ENCODE peak calls at places on chromosomes 3 and 15, in seven cellular contexts. One of them, this sample, is unnamed.

GRCh38 chr3:12946661-12947316 is 105.4 kb upstream of the RPL32 start:
- DNase-seq in GM23338: no peak
- DNase-seq in OCI-LY7: no peak
- DNase-seq in SK-N-SH: no peak
- DNase-seq in GM23248: peak; percentile 70
- DNase-seq in HCT116: no peak
- DNase-seq in PC-3: no peak
- DNase-seq in this sample: no peak

GRCh38 chr15:52505141-52505540 is 23.5 kb downstream of the MYO5A start:
- DNase-seq in HCT116: no peak
- DNase-seq in GM23248: no peak
- DNase-seq in SK-N-SH: no peak
- DNase-seq in OCI-LY7: peak; percentile 60
- DNase-seq in PC-3: no peak
- DNase-seq in GM23338: no peak
- DNase-seq in this sample: peak; percentile 52

GRCh38 chr15:90885432-90886290 is 1.4 kb downstream of the FES start:
- DNase-seq in GM23248: peak; percentile 68
- DNase-seq in PC-3: peak; percentile 62
- DNase-seq in HCT116: no peak
- DNase-seq in OCI-LY7: peak; percentile 80
- DNase-seq in GM23338: peak; percentile 84
- DNase-seq in SK-N-SH: peak; percentile 91
- DNase-seq in this sample: peak; percentile 60

GRCh38 chr3:56467108-56467507 is 1.2 kb downstream of the ERC2 start:
- DNase-seq in HCT116: no peak
- DNase-seq in GM23248: no peak
- DNase-seq in PC-3: peak; percentile 87
- DNase-seq in OCI-LY7: no peak
- DNase-seq in SK-N-SH: peak; percentile 89
- DNase-seq in GM23338: peak; percentile 98
- DNase-seq in this sample: no peak

GRCh38 chr3:27802425-27802824 is 80.3 kb upstream of the EOMES start:
- DNase-seq in GM23248: no peak
- DNase-seq in HCT116: no peak
- DNase-seq in GM23338: no peak
- DNase-seq in OCI-LY7: no peak
- DNase-seq in SK-N-SH: no peak
- DNase-seq in PC-3: no peak
- DNase-seq in this sample: no peak

GRCh38 chr15:63504979-63505841 is 817 bp downstream of the USP3 start:
- DNase-seq in HCT116: no peak
- DNase-seq in GM23338: peak; percentile 70
- DNase-seq in SK-N-SH: peak; percentile 78
- DNase-seq in OCI-LY7: peak; percentile 81
- DNase-seq in GM23248: peak; percentile 84
- DNase-seq in PC-3: peak; percentile 47
- DNase-seq in this sample: peak; percentile 83

GRCh38 chr3:115806501-115806900 is 183.2 kb downstream of the GAP43 start:
- DNase-seq in OCI-LY7: no peak
- DNase-seq in GM23248: no peak
- DNase-seq in GM23338: no peak
- DNase-seq in SK-N-SH: no peak
- DNase-seq in HCT116: no peak
- DNase-seq in PC-3: no peak
- DNase-seq in this sample: no peak

GRCh38 chr3:156826896-156827882 is 1.0 kb downstream of the LEKR1 start:
- DNase-seq in HCT116: no peak
- DNase-seq in SK-N-SH: no peak
- DNase-seq in PC-3: no peak
- DNase-seq in GM23338: peak; percentile 74
- DNase-seq in OCI-LY7: no peak
- DNase-seq in GM23248: no peak
- DNase-seq in this sample: no peak

GRCh38 chr3:61562810-61563613 is 1.6 kb downstream of the PTPRG start:
- DNase-seq in PC-3: no peak
- DNase-seq in GM23248: peak; percentile 66
- DNase-seq in GM23338: peak; percentile 39
- DNase-seq in HCT116: no peak
- DNase-seq in OCI-LY7: no peak
- DNase-seq in SK-N-SH: peak; percentile 60
- DNase-seq in this sample: peak; percentile 24

GRCh38 chr3:185717121-185717520 is 107.7 kb downstream of the IGF2BP2 start:
- DNase-seq in GM23338: no peak
- DNase-seq in HCT116: no peak
- DNase-seq in PC-3: no peak
- DNase-seq in SK-N-SH: no peak
- DNase-seq in OCI-LY7: no peak
- DNase-seq in GM23248: peak; percentile 92
- DNase-seq in this sample: no peak

GRCh38 chr3:24133942-24134341 is 188.9 kb downstream of the NR1D2 start:
- DNase-seq in PC-3: no peak
- DNase-seq in SK-N-SH: no peak
- DNase-seq in GM23248: no peak
- DNase-seq in GM23338: no peak
- DNase-seq in OCI-LY7: no peak
- DNase-seq in HCT116: no peak
- DNase-seq in this sample: no peak

GRCh38 chr15:92082217-92082843 is 228.8 kb downstream of the SLCO3A1 start:
- DNase-seq in OCI-LY7: peak; percentile 59
- DNase-seq in GM23338: peak; percentile 92
- DNase-seq in HCT116: peak; percentile 55
- DNase-seq in GM23248: peak; percentile 80
- DNase-seq in PC-3: peak; percentile 73
- DNase-seq in SK-N-SH: peak; percentile 71
- DNase-seq in this sample: peak; percentile 42

GRCh38 chr15:53000412-53000811 is 210.3 kb upstream of the ONECUT1 start:
- DNase-seq in GM23338: peak; percentile 4
- DNase-seq in GM23248: no peak
- DNase-seq in SK-N-SH: no peak
- DNase-seq in PC-3: no peak
- DNase-seq in HCT116: no peak
- DNase-seq in OCI-LY7: peak; percentile 4
- DNase-seq in this sample: no peak

GRCh38 chr3:86968224-86968932 is 22.6 kb downstream of the VGLL3 start:
- DNase-seq in PC-3: peak; percentile 22
- DNase-seq in HCT116: no peak
- DNase-seq in GM23338: no peak
- DNase-seq in OCI-LY7: no peak
- DNase-seq in SK-N-SH: no peak
- DNase-seq in GM23248: no peak
- DNase-seq in this sample: no peak

GRCh38 chr3:188299068-188299467 is 145.1 kb downstream of the LPP start:
- DNase-seq in HCT116: no peak
- DNase-seq in GM23248: no peak
- DNase-seq in GM23338: no peak
- DNase-seq in PC-3: no peak
- DNase-seq in SK-N-SH: no peak
- DNase-seq in OCI-LY7: no peak
- DNase-seq in this sample: no peak

GRCh38 chr3:135155228-135155627 is 360.2 kb downstream of the EPHB1 start:
- DNase-seq in HCT116: no peak
- DNase-seq in PC-3: no peak
- DNase-seq in OCI-LY7: no peak
- DNase-seq in GM23338: no peak
- DNase-seq in GM23248: no peak
- DNase-seq in SK-N-SH: no peak
- DNase-seq in this sample: no peak

GRCh38 chr15:56744701-56745683 is 11.7 kb upstream of the ZNF280D start:
- DNase-seq in OCI-LY7: no peak
- DNase-seq in PC-3: no peak
- DNase-seq in GM23248: no peak
- DNase-seq in SK-N-SH: no peak
- DNase-seq in GM23338: no peak
- DNase-seq in HCT116: no peak
- DNase-seq in this sample: no peak

GRCh38 chr3:25235033-25235432 is 193.0 kb upstream of the RARB start:
- DNase-seq in SK-N-SH: no peak
- DNase-seq in GM23338: no peak
- DNase-seq in HCT116: no peak
- DNase-seq in GM23248: no peak
- DNase-seq in PC-3: no peak
- DNase-seq in OCI-LY7: no peak
- DNase-seq in this sample: no peak

GRCh38 chr3:167084566-167084965 is 295.5 kb downstream of the ZBBX start:
- DNase-seq in SK-N-SH: no peak
- DNase-seq in GM23338: no peak
- DNase-seq in HCT116: no peak
- DNase-seq in OCI-LY7: no peak
- DNase-seq in GM23248: no peak
- DNase-seq in PC-3: no peak
- DNase-seq in this sample: no peak

GRCh38 chr15:66405007-66405406 is 18.3 kb downstream of the MAP2K1 start:
- DNase-seq in HCT116: no peak
- DNase-seq in SK-N-SH: no peak
- DNase-seq in PC-3: no peak
- DNase-seq in GM23338: no peak
- DNase-seq in GM23248: no peak
- DNase-seq in OCI-LY7: no peak
- DNase-seq in this sample: no peak

GRCh38 chr15:66403323-66403722 is 16.6 kb downstream of the MAP2K1 start:
- DNase-seq in SK-N-SH: no peak
- DNase-seq in GM23248: no peak
- DNase-seq in GM23338: no peak
- DNase-seq in PC-3: no peak
- DNase-seq in OCI-LY7: no peak
- DNase-seq in HCT116: no peak
- DNase-seq in this sample: no peak

GRCh38 chr15:66404122-66404521 is 17.4 kb downstream of the MAP2K1 start:
- DNase-seq in GM23338: no peak
- DNase-seq in HCT116: no peak
- DNase-seq in PC-3: no peak
- DNase-seq in GM23248: no peak
- DNase-seq in OCI-LY7: no peak
- DNase-seq in SK-N-SH: no peak
- DNase-seq in this sample: no peak

GRCh38 chr15:66404532-66404931 is 17.8 kb downstream of the MAP2K1 start:
- DNase-seq in GM23338: peak; percentile 95
- DNase-seq in SK-N-SH: no peak
- DNase-seq in GM23248: no peak
- DNase-seq in OCI-LY7: no peak
- DNase-seq in HCT116: no peak
- DNase-seq in PC-3: no peak
- DNase-seq in this sample: no peak

DNA sequence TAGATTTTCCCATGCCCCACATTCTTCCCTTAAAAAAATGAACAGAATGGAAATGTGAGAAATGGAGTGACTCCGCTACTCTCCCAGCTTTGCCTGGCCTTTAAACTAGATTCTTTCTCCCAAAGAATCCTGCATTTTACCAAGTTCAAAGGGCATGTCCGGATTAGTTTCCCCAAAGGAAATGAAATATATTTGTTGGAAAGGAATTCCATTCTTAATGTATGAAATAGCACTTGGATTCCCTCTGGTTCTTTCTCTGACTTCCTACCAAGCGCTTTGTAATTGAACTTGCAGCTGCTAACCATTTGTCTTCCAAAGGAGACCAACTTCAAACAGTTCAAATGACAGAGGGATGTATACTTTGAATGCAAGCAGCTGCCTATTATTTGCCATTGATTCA is 18.9 kb downstream of the MAP2K1 start:
- DNase-seq in HCT116: no peak
- DNase-seq in OCI-LY7: no peak
- DNase-seq in SK-N-SH: no peak
- DNase-seq in GM23248: no peak
- DNase-seq in GM23338: no peak
- DNase-seq in PC-3: no peak
- DNase-seq in this sample: no peak
- H3K27ac ChIP-seq in HCT116: no peak overlapping the region
- H3K27ac ChIP-seq in OCI-LY7: no peak overlapping the region
- H3K27ac ChIP-seq in SK-N-SH: no peak overlapping the region
- H3K27ac ChIP-seq in GM23248: no peak overlapping the region
- H3K27ac ChIP-seq in GM23338: peak overlapping the region; percentile 78
- H3K27ac ChIP-seq in PC-3: no peak overlapping the region
- H3K27ac ChIP-seq in this sample: no peak overlapping the region

DNA sequence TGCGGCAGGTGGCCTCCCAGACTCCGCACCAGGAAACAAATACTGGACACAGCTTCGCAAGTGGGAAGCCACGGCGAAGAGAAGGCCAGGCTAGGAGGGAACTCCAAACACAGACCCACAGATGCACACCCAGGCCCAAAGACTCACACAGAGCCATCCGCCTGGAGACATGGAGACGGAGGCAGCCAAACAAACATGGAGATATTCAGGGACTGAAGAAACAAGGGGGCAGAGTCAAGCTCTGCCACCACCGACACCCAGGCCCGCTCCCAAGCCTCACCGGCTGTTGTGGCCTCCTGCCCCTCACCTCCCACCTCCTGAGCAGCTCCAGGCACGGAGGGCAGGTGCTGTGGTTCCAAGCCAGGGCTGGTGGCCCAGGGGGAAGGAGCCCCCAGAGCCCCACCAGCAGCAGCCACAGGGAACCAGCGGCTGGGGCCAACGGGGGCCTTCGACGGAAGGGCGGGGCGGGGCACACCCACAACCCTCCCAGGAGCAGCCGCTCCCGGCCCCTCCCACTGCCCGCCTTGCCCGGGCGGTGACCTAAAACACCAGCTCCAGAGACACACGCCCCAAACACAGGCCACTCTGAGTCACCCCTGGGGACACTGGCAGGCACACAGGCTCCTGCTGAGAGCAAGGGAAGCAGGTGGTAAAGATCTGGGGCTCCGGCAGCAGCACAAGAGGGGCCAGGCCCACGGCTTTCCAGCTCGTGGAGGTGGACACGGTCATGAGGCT is 31.9 kb downstream of the TNK2 start:
- DNase-seq in PC-3: peak; percentile 90
- DNase-seq in OCI-LY7: no peak
- DNase-seq in GM23338: no peak
- DNase-seq in GM23248: no peak
- DNase-seq in SK-N-SH: no peak
- DNase-seq in HCT116: peak; percentile 78
- DNase-seq in this sample: no peak
- TF ChIP-seq EZH2phosphoT487 in PC-3: no peak
- TF ChIP-seq EZH2phosphoT487 in OCI-LY7: no peak
- TF ChIP-seq EZH2phosphoT487 in GM23338: no peak
- TF ChIP-seq EZH2phosphoT487 in GM23248: no peak
- TF ChIP-seq EZH2phosphoT487 in SK-N-SH: no peak
- TF ChIP-seq EZH2phosphoT487 in HCT116: no peak
- TF ChIP-seq EZH2phosphoT487 in this sample: no peak

DNA sequence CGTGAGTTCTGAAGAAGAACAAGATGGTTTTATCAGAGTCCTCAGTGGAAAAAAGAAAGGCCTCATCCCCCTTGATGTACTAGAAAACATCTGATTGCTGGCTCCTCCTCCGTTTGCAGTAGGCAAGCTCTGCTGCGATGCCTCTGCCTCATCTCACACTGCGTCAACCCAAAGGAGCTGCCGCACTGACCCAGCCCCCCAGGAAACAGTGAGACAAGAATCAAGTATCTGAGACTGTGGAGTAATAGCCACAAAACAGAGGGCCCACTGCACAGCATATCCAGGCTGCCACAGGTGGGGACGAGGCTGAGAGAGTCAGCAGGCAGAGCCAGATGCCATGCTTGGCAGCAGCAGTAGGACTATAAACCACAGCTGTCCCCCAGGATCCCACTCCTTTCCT is 165.9 kb downstream of the STAC start:
- DNase-seq in GM23338: no peak
- DNase-seq in SK-N-SH: no peak
- DNase-seq in OCI-LY7: no peak
- DNase-seq in PC-3: no peak
- DNase-seq in HCT116: no peak
- DNase-seq in GM23248: no peak
- DNase-seq in this sample: no peak
- H3K9me2 ChIP-seq in GM23338: no peaks in the 10 kb centered on the region
- H3K9me2 ChIP-seq in SK-N-SH: no peaks in the 10 kb centered on the region
- H3K9me2 ChIP-seq in OCI-LY7: no peaks in the 10 kb centered on the region
- H3K9me2 ChIP-seq in PC-3: no peaks in the 10 kb centered on the region
- H3K9me2 ChIP-seq in HCT116: no peaks in the 10 kb centered on the region
- H3K9me2 ChIP-seq in GM23248: no peaks in the 10 kb centered on the region
- H3K9me2 ChIP-seq in this sample: no peaks in the 10 kb centered on the region

GRCh38 chr3:194163697-194164096 is 27.7 kb downstream of the HES1 start:
- DNase-seq in SK-N-SH: no peak
- DNase-seq in PC-3: no peak
- DNase-seq in HCT116: no peak
- DNase-seq in GM23248: no peak
- DNase-seq in OCI-LY7: no peak
- DNase-seq in GM23338: peak; percentile 50
- DNase-seq in this sample: no peak
- H3K27ac ChIP-seq in SK-N-SH: no peak overlapping the region
- H3K27ac ChIP-seq in PC-3: no peak overlapping the region
- H3K27ac ChIP-seq in HCT116: no peak overlapping the region
- H3K27ac ChIP-seq in GM23248: no peak overlapping the region
- H3K27ac ChIP-seq in OCI-LY7: no peak overlapping the region
- H3K27ac ChIP-seq in GM23338: no peak overlapping the region
- H3K27ac ChIP-seq in this sample: no peak overlapping the region

This sample was measured in MM.1S.